ENCODE peak calls at places on chromosome 18, in eight cellular contexts. L is lower leg skin; U is WTC11; O is nephron progenitor cell; E is AG04450; D is activated CD8-positive, alpha-beta memory T cell treated with anti-CD3 and anti-CD28 coated beads for 1 hour; S is stimulated activated CD4-positive, alpha-beta T cell treated with anti-CD3 and anti-CD28 coated beads, Interleukin-4, amount 100 ng/mL, for 4 hours; Y is activated naive CD4-positive, alpha-beta T cell treated with anti-CD3 and anti-CD28 coated beads for 36 hours. I is an unnamed sample.

GRCh38 chr18:62788891-62789290 is 73.5 kb downstream of the PHLPP1 start:
- DNase-seq in E (no peak), O (no peak), S (no peak), D (no peak), U (no peak), Y (no peak), L (no peak), I (no peak)

GRCh38 chr18:55657572-55658331 is 69.8 kb upstream of the TCF4 start:
- DNase-seq in S (no peak), U (no peak), Y (no peak), L (no peak), O (no peak), D (no peak), E (no peak), I (no peak)

GRCh38 chr18:10139783-10140410 is 226.1 kb downstream of the VAPA start:
- DNase-seq in D (no peak), U (no peak), L (no peak), Y (no peak), O (no peak), S (no peak), E (no peak), I (no peak)

GRCh38 chr18:44799422-44800421 is 119.0 kb downstream of the SETBP1 start:
- DNase-seq in D (no peak), U (no peak), L (no peak), Y (peak; percentile 21), O (no peak), E (no peak), S (no peak), I (peak; percentile 36)

GRCh38 chr18:76394780-76395476 is 100.1 kb downstream of the ZNF516 start:
- DNase-seq in O (no peak), D (no peak), U (no peak), L (no peak), Y (no peak), S (no peak), E (no peak), I (no peak)

GRCh38 chr18:25516121-25516520 is 164.2 kb upstream of the ZNF521 start:
- DNase-seq in O (no peak), U (no peak), Y (no peak), E (no peak), D (no peak), L (no peak), S (no peak), I (no peak)

GRCh38 chr18:44080054-44080453 is 600.6 kb upstream of the SETBP1 start:
- DNase-seq in U (no peak), D (no peak), Y (no peak), E (no peak), L (no peak), S (no peak), O (no peak), I (no peak)

GRCh38 chr18:6623278-6623677 is 106.2 kb upstream of the ARHGAP28 start:
- DNase-seq in O (no peak), D (no peak), S (no peak), L (no peak), U (no peak), E (no peak), Y (no peak), I (no peak)

GRCh38 chr18:40607741-40608140 is 1347.3 kb upstream of the PIK3C3 start:
- DNase-seq in E (no peak), O (no peak), U (no peak), S (no peak), D (no peak), Y (no peak), L (no peak), I (no peak)

GRCh38 chr18:49098386-49098785 is 147.6 kb upstream of the SMAD7 start:
- DNase-seq in E (no peak), Y (no peak), S (no peak), O (no peak), L (no peak), D (no peak), U (no peak), I (no peak)

GRCh38 chr18:8948011-8948410 is 154.5 kb upstream of the NDUFV2 start:
- DNase-seq in D (no peak), O (no peak), E (no peak), U (no peak), Y (no peak), L (no peak), S (no peak), I (no peak)

GRCh38 chr18:48946329-48946835 is 4.4 kb downstream of the SMAD7 start:
- DNase-seq in E (no peak), O (no peak), Y (no peak), U (no peak), D (no peak), S (no peak), L (no peak), I (no peak)

I was measured in activated CD4-positive, alpha-beta memory T cell treated with anti-CD3 and anti-CD28 coated beads for 36 hours.